ENCODE peak calls at places on chromosomes 16 and 17, in seven cellular contexts. C, Y, J, Q, X, T and O are unnamed samples. For H3K4me1, the result is how much of the 10 kb centered on the place peaks cover.

GRCh38 chr16:57304169-57305061 is 19.9 kb upstream of the PLLP start:
- DNase-seq in X (peak), C (peak), T (no peak), J (peak), Y (peak), Q (peak), O (no peak)

GRCh38 chr17:59513934-59514841 is 51.2 kb upstream of the DHX40 start:
- DNase-seq in X (peak), Y (no peak), J (peak), T (peak), Q (peak), C (peak), O (peak)

GRCh38 chr16:1610841-1611653 is 825 bp downstream of the IFT140 start:
- DNase-seq in J (no peak), Q (peak), C (peak), T (no peak), X (peak), Y (no peak), O (no peak)

GRCh38 chr17:7356779-7357178 is 1.8 kb downstream of the TMEM95 start:
- DNase-seq in C (no peak), X (no peak), Q (no peak), Y (no peak), T (no peak), J (no peak), O (no peak)

GRCh38 chr17:64420143-64420670 is 28.7 kb upstream of the MILR1 start:
- DNase-seq in Y (no peak), J (peak), C (no peak), Q (no peak), X (no peak), T (no peak), O (peak)

GRCh38 chr16:55047903-55048497 is 117.3 kb downstream of the IRX5 start:
- DNase-seq in Q (no peak), X (no peak), J (no peak), T (no peak), Y (no peak), C (no peak), O (no peak)

GRCh38 chr17:62627219-62627903 is at the start of gene MRC2:
- DNase-seq in J (peak), C (peak), Y (no peak), Q (peak), T (peak), X (peak), O (peak)

GRCh38 chr16:88532434-88533241 is 37.6 kb upstream of the ZC3H18 start:
- DNase-seq in T (peak), X (no peak), C (peak), Q (no peak), Y (no peak), J (no peak), O (no peak)

GRCh38 chr16:2842340-2843000 is 12.4 kb downstream of the ZG16B start:
- DNase-seq in C (peak), Y (no peak), Q (peak), J (no peak), X (no peak), T (peak), O (peak)

GRCh38 chr16:14194706-14195105 is 123.6 kb downstream of the MRTFB start:
- DNase-seq in J (no peak), T (no peak), X (no peak), Y (no peak), C (no peak), Q (no peak), O (no peak)

GRCh38 chr17:73066148-73066884 is 26.2 kb downstream of the SLC39A11 start:
- DNase-seq in X (no peak), Q (no peak), C (no peak), Y (peak), T (no peak), J (no peak), O (no peak)

GRCh38 chr17:83082435-83082834 is 3.0 kb downstream of the METRNL start:
- DNase-seq in C (no peak), X (no peak), T (no peak), J (no peak), Y (no peak), Q (no peak), O (no peak)

GRCh38 chr16:55217392-55217791 is 106.6 kb upstream of the IRX6 start:
- DNase-seq in Y (no peak), X (no peak), Q (no peak), C (no peak), T (no peak), J (no peak), O (no peak)

GRCh38 chr17:66711403-66711802 is 123.5 kb upstream of the CACNG5 start:
- DNase-seq in X (no peak), T (no peak), C (no peak), Y (no peak), Q (no peak), J (no peak), O (no peak)

GRCh38 chr17:350706-351435 is 1.7 kb downstream of the RPH3AL start:
- DNase-seq in X (peak), Y (peak), Q (peak), T (peak), J (peak), C (peak), O (no peak)

GRCh38 chr16:12327971-12328726 is 351.6 kb downstream of the SNX29 start:
- DNase-seq in Y (no peak), T (no peak), Q (no peak), C (no peak), J (no peak), X (no peak), O (no peak)

GRCh38 chr16:12320298-12320706 is 343.8 kb downstream of the SNX29 start:
- DNase-seq in C (no peak), J (no peak), X (no peak), Y (no peak), Q (no peak), T (no peak), O (no peak)

GRCh38 chr16:12323007-12323699 is 346.6 kb downstream of the SNX29 start:
- DNase-seq in X (no peak), C (no peak), Y (no peak), T (no peak), Q (no peak), J (no peak), O (no peak)

GRCh38 chr16:12321363-12321762 is 344.8 kb downstream of the SNX29 start:
- DNase-seq in J (no peak), Y (no peak), Q (peak), X (no peak), C (no peak), T (no peak), O (no peak)

GRCh38 chr16:12324152-12324551 is 347.6 kb downstream of the SNX29 start:
- DNase-seq in Q (no peak), T (no peak), Y (no peak), C (no peak), J (no peak), X (no peak), O (no peak)
- H3K4me1 ChIP-seq in Q (under half), T (under half), Y (under half), C (under half), J (under half), X (under half), O (under half)

GRCh38 chr17:27489045-27489715 is 32.9 kb downstream of the KSR1 start:
- DNase-seq in C (peak), T (peak), J (peak), Q (peak), Y (no peak), X (peak), O (no peak)

GRCh38 chr17:27493088-27493487 is 36.8 kb downstream of the KSR1 start:
- DNase-seq in T (no peak), C (no peak), Y (no peak), J (no peak), X (no peak), Q (no peak), O (no peak)

GRCh38 chr17:27490391-27490790 is 34.1 kb downstream of the KSR1 start:
- DNase-seq in Y (no peak), C (no peak), J (no peak), Q (no peak), X (no peak), T (no peak), O (no peak)

GRCh38 chr17:27492470-27492869 is 36.2 kb downstream of the KSR1 start:
- DNase-seq in T (no peak), Q (peak), Y (no peak), J (no peak), C (no peak), X (no peak), O (no peak)

GRCh38 chr17:27491713-27492190 is 35.5 kb downstream of the KSR1 start:
- DNase-seq in X (no peak), T (no peak), Y (no peak), J (no peak), C (no peak), Q (peak), O (no peak)
- H3K4me1 ChIP-seq in X (under half), T (under half), Y (under half), J (under half), C (under half), Q (half or more), O (under half)

GRCh38 chr16:56244612-56245011 is 53.3 kb downstream of the GNAO1 start:
- DNase-seq in Q (no peak), X (no peak), C (no peak), J (no peak), Y (no peak), T (no peak), O (no peak)

GRCh38 chr16:56246051-56246817 is 54.9 kb downstream of the GNAO1 start:
- DNase-seq in Q (peak), Y (peak), C (no peak), J (peak), T (no peak), X (no peak), O (no peak)

GRCh38 chr16:56241596-56241995 is 50.3 kb downstream of the GNAO1 start:
- DNase-seq in T (no peak), X (no peak), C (no peak), Y (no peak), Q (no peak), J (peak), O (no peak)

GRCh38 chr16:56245197-56245596 is 53.9 kb downstream of the GNAO1 start:
- DNase-seq in Q (no peak), T (no peak), X (no peak), J (peak), C (no peak), Y (no peak), O (no peak)

GRCh38 chr16:56242740-56243139 is 51.5 kb downstream of the GNAO1 start:
- DNase-seq in Y (no peak), J (no peak), X (no peak), T (no peak), Q (no peak), C (no peak), O (no peak)
- H3K4me1 ChIP-seq in Y (under half), J (under half), X (under half), T (under half), Q (under half), C (under half), O (under half)

GRCh38 chr17:79799538-79800324 is 2.9 kb upstream of the CBX8 start:
- DNase-seq in Q (no peak), C (no peak), T (no peak), J (no peak), X (no peak), Y (no peak), O (no peak)

GRCh38 chr17:79802736-79803420 is 6.0 kb upstream of the CBX8 start:
- DNase-seq in C (no peak), X (no peak), Q (no peak), Y (no peak), T (no peak), J (no peak), O (no peak)

GRCh38 chr17:79802039-79802735 is 5.3 kb upstream of the CBX8 start:
- DNase-seq in J (no peak), Y (no peak), C (no peak), Q (no peak), T (no peak), X (no peak), O (no peak)

GRCh38 chr17:79800325-79801155 is 3.7 kb upstream of the CBX8 start:
- DNase-seq in J (peak), T (no peak), Y (peak), X (no peak), C (no peak), Q (no peak), O (peak)

GRCh38 chr17:79801156-79802038 is 4.5 kb upstream of the CBX8 start:
- DNase-seq in T (no peak), X (no peak), Y (peak), J (peak), Q (no peak), C (no peak), O (no peak)
- H3K4me1 ChIP-seq in T (under half), X (under half), Y (under half), J (under half), Q (under half), C (under half), O (under half)

DNA sequence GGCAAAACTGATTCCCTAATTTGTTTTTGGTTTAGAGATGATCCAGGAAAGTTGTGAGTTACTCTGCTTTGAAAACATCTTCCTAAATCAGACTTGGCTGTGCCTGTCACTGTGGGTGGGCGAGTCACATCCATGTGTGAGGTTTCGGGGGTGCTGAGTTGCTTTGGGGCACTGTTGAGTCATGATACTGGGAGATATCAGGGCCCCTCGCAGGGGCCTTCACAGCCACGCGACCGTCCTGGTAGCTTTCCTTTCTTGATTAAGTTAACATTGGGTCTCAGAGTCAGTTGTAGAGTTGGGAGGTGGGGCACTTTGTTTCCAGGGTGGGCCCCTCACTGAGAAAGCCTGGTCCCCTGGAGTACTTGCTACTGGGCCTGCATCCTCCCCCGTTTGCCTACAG is 58.3 kb upstream of the LGALS9 start:
- DNase-seq in X (no peak), Y (no peak), T (no peak), J (no peak), C (peak), Q (no peak), O (no peak)
- H3K4me1 ChIP-seq in X (under half), Y (half or more), T (under half), J (under half), C (half or more), Q (half or more), O (under half)

GRCh38 chr17:57508706-57509105 is 236.4 kb downstream of the CCDC182 start:
- DNase-seq in J (no peak), Y (no peak), T (no peak), Q (no peak), C (no peak), X (no peak), O (no peak)

GRCh38 chr17:57502696-57503307 is 242.3 kb downstream of the CCDC182 start:
- DNase-seq in X (no peak), Y (no peak), T (no peak), C (no peak), J (no peak), Q (no peak), O (no peak)

GRCh38 chr17:57505841-57506240 is 239.3 kb downstream of the CCDC182 start:
- DNase-seq in J (no peak), T (no peak), X (no peak), C (no peak), Q (no peak), Y (no peak), O (no peak)

GRCh38 chr17:57507828-57508227 is 237.3 kb downstream of the CCDC182 start:
- DNase-seq in T (no peak), C (no peak), J (no peak), Q (no peak), X (no peak), Y (no peak), O (no peak)

DNA sequence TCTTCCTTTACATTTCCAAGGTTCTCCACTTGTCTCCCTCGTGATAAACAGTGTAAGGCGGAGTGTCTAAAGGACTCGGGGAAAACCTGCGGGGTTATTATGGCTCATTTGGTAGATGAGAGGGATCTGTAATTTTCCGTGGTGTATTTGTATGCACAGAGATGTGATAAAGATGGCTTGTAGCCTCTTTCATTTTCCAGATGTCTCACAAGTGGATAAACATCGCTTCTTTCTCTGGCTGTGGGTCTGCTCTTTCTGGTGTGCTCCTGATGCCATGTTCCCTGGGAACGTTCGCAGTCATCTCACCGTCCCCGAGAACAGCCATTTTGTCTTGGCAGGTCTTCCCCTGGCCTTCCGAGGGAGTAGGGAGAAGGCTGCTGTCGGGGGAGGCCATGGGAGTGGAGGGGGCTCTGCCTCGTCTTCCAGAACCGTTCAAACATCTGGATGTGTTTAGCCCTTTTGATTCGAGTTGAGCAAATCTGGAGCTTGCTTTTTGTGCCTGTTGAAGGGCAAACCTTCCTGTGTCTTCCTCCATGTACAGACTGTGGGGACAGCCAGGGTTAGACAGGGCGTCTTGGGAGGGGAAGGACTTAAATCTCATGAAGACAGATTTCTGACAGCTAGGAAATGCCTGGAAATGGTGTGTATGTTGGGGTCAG is 238.7 kb downstream of the CCDC182 start:
- DNase-seq in X (no peak), T (no peak), J (no peak), Y (no peak), C (no peak), Q (no peak), O (no peak)
- H3K4me1 ChIP-seq in X (under half), T (under half), J (under half), Y (under half), C (under half), Q (under half), O (under half)